ENCODE peak calls at places on chromosomes 6 and 20, in four cellular contexts. B is activated CD8-positive, alpha-beta T cell treated with anti-CD3 and anti-CD28 coated beads for 36 hours; Y is lung; V is endothelial cell. G is an unnamed sample.

GRCh38 chr20:33465536-33466302 is 22.2 kb upstream of the SNTA1 start:
- DNase-seq in B (no peak), Y (no peak), V (no peak), G (no peak)

GRCh38 chr6:170456886-170457698 is 96.0 kb downstream of the PSMB1 start:
- DNase-seq in B (no peak), Y (no peak), V (no peak), G (no peak)

GRCh38 chr20:37480915-37481314 is 40.1 kb upstream of the NNAT start:
- DNase-seq in B (no peak), Y (no peak), V (no peak), G (no peak)

GRCh38 chr20:40711078-40711477 is 22.0 kb upstream of the MAFB start:
- DNase-seq in B (no peak), Y (no peak), V (no peak), G (no peak)

GRCh38 chr6:140434761-140435160 is 1060.3 kb upstream of the CITED2 start:
- DNase-seq in B (no peak), Y (no peak), V (no peak), G (no peak)

GRCh38 chr20:37897008-37897548 is 5.8 kb upstream of the VSTM2L start:
- DNase-seq in B (no peak), Y (no peak), V (peak), G (no peak)

GRCh38 chr20:33130553-33130952 is 37.4 kb upstream of the BPIFA2 start:
- DNase-seq in B (no peak), Y (peak), V (no peak), G (no peak)

GRCh38 chr20:47701612-47702011 is 83.7 kb downstream of the SULF2 start:
- DNase-seq in B (no peak), Y (no peak), V (no peak), G (no peak)

GRCh38 chr6:90729057-90729456 is 142.2 kb upstream of the MAP3K7 start:
- DNase-seq in B (no peak), Y (no peak), V (no peak), G (no peak)

GRCh38 chr6:75843401-75843800 is 94.4 kb downstream of the MYO6 start:
- DNase-seq in B (no peak), Y (no peak), V (no peak), G (no peak)

GRCh38 chr20:6829510-6830116 is 62.1 kb downstream of the BMP2 start:
- DNase-seq in B (no peak), Y (no peak), V (no peak), G (no peak)
- TF ChIP-seq CTCF in B (no peak), Y (no peak), V (no peak), G (peak)

DNA sequence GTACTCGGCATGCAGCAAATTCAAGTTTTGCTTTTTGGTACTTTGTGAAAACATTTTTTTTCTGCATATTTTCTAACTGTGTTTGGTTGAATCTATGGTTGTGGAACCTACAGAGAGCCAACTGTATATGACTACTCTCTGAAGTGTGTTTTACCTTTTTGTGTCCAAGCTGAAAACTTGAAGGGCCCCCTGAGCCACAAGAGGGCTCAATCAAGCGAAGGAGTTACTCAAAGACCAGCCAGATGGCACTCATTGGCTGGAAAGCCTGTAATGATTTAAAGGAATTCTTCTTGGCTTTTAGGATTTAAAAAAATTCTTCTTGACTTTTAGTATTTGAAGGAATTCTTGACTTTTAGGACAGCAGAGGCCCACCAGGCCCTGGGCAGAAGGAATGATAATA is 27.0 kb upstream of the ECI2 start:
- DNase-seq in B (no peak), Y (no peak), V (no peak), G (no peak)
- TF ChIP-seq CTCF in B (no peak), Y (no peak), V (no peak), G (no peak)

GRCh38 chr6:56756219-56756789 is 113.6 kb upstream of the DST start:
- DNase-seq in B (no peak), Y (no peak), V (no peak), G (no peak)

GRCh38 chr6:56756791-56757582 is 114.3 kb upstream of the DST start:
- DNase-seq in B (no peak), Y (no peak), V (no peak), G (no peak)

GRCh38 chr6:56758553-56758952 is 115.9 kb upstream of the DST start:
- DNase-seq in B (no peak), Y (no peak), V (no peak), G (no peak)

GRCh38 chr6:56758120-56758519 is 115.4 kb upstream of the DST start:
- DNase-seq in B (no peak), Y (peak), V (no peak), G (no peak)

GRCh38 chr6:56757585-56757984 is 114.9 kb upstream of the DST start:
- DNase-seq in B (no peak), Y (peak), V (no peak), G (no peak)
- TF ChIP-seq CTCF in B (no peak), Y (peak), V (no peak), G (peak)

DNA sequence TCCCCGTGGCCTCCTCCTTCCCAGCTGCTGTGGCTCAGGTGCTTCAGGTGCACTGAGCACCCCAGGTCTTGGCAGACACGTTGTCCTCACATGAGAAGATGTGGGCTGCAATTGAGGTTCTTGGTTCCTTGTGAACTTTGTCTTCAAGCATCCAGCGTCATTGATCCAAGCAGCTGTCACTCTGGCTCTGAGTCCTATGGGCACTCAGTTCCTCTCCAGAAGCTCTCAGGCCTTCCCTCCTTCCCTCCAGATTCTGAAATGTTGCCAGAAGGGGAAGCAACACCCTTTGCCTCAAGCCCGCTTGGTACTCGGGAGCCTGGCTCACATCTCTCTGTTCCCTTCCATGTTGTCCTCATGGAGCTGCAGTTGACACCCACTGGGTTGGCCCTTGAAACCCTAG is 8.4 kb upstream of the MRGBP start:
- DNase-seq in B (no peak), Y (no peak), V (no peak), G (no peak)
- TF ChIP-seq CTCF in B (no peak), Y (no peak), V (no peak), G (no peak)

DNA sequence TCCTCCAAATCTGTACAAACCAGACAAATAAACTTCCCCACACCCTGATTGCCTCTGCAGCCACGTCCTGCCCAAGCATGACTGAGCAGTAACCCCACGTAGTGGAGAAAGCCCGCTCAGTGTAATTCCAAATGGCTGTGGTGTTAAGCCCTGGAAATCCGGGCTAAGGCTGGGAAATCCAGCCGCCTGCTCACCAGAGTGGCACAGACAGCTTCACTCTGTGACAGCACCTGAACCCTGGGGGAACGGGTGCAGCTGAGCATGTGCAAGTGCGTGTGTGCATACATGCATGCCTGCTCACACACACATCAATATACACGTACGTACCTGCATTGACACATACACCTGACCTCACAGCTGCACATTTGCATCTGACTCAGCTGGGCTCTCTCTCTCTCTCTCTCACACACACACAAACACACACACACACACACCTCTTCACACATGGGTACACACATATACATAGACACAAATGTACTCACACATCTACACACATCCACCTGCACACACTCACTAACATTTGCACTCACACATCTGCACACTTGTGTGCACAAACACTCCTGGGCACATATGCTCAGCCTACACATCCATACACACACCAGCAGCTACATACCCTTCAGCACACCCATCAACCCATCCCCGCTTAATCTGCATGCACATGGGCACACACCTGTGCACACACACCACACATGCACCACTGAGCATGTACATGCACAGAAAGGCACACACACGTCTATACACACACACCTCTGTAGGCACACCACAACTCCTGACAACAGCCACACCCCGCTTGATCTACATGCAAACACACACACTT is 114.1 kb downstream of the GRM4 start:
- DNase-seq in B (no peak), Y (no peak), V (no peak), G (no peak)
- TF ChIP-seq CTCF in B (no peak), Y (no peak), V (no peak), G (no peak)

GRCh38 chr6:120147218-120147871 is 797.8 kb upstream of the MAN1A1 start:
- DNase-seq in B (peak), Y (no peak), V (no peak), G (no peak)
- TF ChIP-seq CTCF in B (no peak), Y (no peak), V (peak), G (peak)

DNA sequence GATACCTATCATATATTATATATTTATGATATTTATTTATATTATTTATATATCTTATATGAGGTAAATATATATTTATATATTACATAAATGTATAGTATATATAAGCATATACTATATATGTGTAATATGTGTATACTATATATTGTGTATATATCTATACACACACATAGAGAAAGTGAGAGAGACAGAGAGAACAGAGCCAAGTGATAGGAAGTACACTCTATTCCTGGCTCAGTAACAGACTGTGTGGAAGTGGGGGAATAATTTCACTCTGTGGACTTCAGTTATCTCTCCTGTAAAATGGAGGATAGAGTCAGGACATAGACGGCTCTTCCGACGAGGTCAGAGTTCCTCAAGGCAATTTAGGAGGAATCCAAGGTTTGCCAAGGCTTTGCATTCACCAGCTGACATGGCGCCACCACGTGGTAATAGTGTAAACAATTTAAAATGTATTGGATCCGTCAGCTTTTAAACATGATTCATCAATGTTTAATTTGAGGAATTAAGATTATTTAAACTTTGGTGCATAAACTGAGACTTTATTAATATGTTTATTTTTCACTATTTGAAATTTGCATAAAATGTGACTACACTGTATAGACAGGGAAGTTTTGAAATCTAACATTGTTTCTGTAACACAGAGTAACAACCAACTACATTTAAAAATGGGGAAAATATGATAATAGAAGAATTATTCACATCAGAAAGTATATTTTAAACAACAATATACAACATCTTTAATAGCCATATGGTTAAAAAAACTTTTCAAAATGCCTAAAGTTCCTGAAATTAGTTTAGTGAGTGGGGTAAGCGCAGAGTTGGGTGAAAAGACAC is 75.4 kb upstream of the TMEM244 start:
- DNase-seq in B (peak), Y (no peak), V (peak), G (peak)
- TF ChIP-seq CTCF in B (peak), Y (peak), V (peak), G (peak)

GRCh38 chr6:158959552-158959951 is 40.5 kb downstream of the RSPH3 start:
- DNase-seq in B (no peak), Y (no peak), V (no peak), G (no peak)

GRCh38 chr6:158960046-158960445 is 40.0 kb downstream of the RSPH3 start:
- DNase-seq in B (no peak), Y (no peak), V (no peak), G (no peak)

GRCh38 chr6:158955265-158955664 is 44.7 kb downstream of the RSPH3 start:
- DNase-seq in B (no peak), Y (no peak), V (no peak), G (no peak)

GRCh38 chr6:158962371-158962770 is 37.6 kb downstream of the RSPH3 start:
- DNase-seq in B (no peak), Y (no peak), V (no peak), G (no peak)

DNA sequence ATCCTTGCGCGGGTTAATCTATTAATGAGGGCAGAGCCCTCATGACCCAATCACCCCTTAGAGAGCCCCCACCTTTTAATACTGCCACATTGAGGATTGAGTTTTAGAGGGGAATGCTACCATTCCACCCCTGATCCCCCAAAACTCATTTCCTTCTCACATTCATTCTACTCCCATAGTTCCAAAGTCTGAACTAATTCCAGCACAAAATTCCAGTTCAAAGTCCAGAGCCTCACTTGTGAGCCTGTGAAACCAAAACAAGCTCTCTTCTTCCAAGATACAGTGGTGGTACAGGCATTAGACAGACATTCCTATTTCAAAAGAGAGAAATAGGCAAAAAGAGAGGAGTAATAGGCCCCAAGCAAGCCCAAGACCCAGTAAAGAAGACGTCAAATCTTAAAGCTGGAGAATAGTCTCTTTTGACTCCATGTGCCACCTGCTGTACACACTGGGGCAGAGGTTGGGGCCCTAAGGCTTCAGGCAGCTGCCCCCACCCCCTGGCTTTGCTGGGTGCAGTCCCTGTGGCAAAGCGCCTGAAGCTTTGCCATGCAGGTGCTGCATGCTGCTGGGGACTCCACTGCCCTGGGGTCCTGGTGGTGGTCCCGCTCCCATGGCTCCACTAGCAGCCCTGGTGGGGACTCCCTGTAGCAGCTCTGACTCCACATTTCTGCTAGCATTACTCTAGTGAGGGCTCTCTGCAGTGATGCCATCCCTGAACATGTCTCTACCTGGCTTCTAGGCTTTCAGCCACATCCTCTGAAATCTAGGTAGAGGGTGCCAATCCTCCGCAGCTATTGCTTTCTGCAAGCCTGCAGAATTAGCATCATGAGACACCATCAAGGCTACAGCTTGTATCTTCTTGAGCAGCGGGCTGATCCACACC is 41.3 kb downstream of the RSPH3 start:
- DNase-seq in B (peak), Y (no peak), V (no peak), G (no peak)
- TF ChIP-seq CTCF in B (no peak), Y (no peak), V (no peak), G (peak)